ENCODE peak calls at places on chromosomes 4 and X, in six cellular contexts. One of them, this sample, is unnamed.

GRCh38 chr4:164731827-164732474 is 22.0 kb upstream of the SMIM31 start:
- DNase-seq in left lung: no peak
- DNase-seq in choroid plexus epithelial cell: peak
- DNase-seq in tibial artery: no peak
- DNase-seq in GM12864: peak
- DNase-seq in uterus: peak
- DNase-seq in this sample: peak

GRCh38 chrX:108735087-108735679 is 1.2 kb downstream of the IRS4 start:
- DNase-seq in left lung: no peak
- DNase-seq in choroid plexus epithelial cell: no peak
- DNase-seq in tibial artery: no peak
- DNase-seq in GM12864: no peak
- DNase-seq in uterus: no peak
- DNase-seq in this sample: no peak

GRCh38 chr4:99800332-99801004 is 16.2 kb upstream of the DAPP1 start:
- DNase-seq in left lung: no peak
- DNase-seq in choroid plexus epithelial cell: no peak
- DNase-seq in tibial artery: no peak
- DNase-seq in GM12864: no peak
- DNase-seq in uterus: no peak
- DNase-seq in this sample: no peak

GRCh38 chr4:29549308-29549707 is 1170.9 kb upstream of the PCDH7 start:
- DNase-seq in left lung: no peak
- DNase-seq in choroid plexus epithelial cell: no peak
- DNase-seq in tibial artery: no peak
- DNase-seq in GM12864: no peak
- DNase-seq in uterus: no peak
- DNase-seq in this sample: peak

GRCh38 chr4:140013088-140013487 is 140.9 kb downstream of the MAML3 start:
- DNase-seq in left lung: no peak
- DNase-seq in choroid plexus epithelial cell: no peak
- DNase-seq in tibial artery: no peak
- DNase-seq in GM12864: no peak
- DNase-seq in uterus: no peak
- DNase-seq in this sample: no peak

GRCh38 chr4:47010347-47011188 is 17.2 kb upstream of the GABRA4 start:
- DNase-seq in left lung: no peak
- DNase-seq in choroid plexus epithelial cell: peak
- DNase-seq in tibial artery: no peak
- DNase-seq in GM12864: peak
- DNase-seq in uterus: no peak
- DNase-seq in this sample: no peak

GRCh38 chr4:151325320-151326246 is at the start of gene SH3D19:
- DNase-seq in left lung: peak
- DNase-seq in choroid plexus epithelial cell: peak
- DNase-seq in tibial artery: peak
- DNase-seq in GM12864: no peak
- DNase-seq in uterus: peak
- DNase-seq in this sample: peak

GRCh38 chr4:169803417-169803816 is 45.7 kb upstream of the HPF1 start:
- DNase-seq in left lung: no peak
- DNase-seq in choroid plexus epithelial cell: no peak
- DNase-seq in tibial artery: no peak
- DNase-seq in GM12864: no peak
- DNase-seq in uterus: no peak
- DNase-seq in this sample: peak

GRCh38 chr4:793109-793861 is 32.6 kb downstream of the CPLX1 start:
- DNase-seq in left lung: no peak
- DNase-seq in choroid plexus epithelial cell: no peak
- DNase-seq in tibial artery: no peak
- DNase-seq in GM12864: no peak
- DNase-seq in uterus: no peak
- DNase-seq in this sample: no peak

GRCh38 chrX:14897042-14897441 is 23.8 kb downstream of the MOSPD2 start:
- DNase-seq in left lung: no peak
- DNase-seq in choroid plexus epithelial cell: no peak
- DNase-seq in tibial artery: no peak
- DNase-seq in GM12864: no peak
- DNase-seq in uterus: no peak
- DNase-seq in this sample: no peak

GRCh38 chr4:53497446-53498069 is 93.7 kb downstream of the LNX1 start:
- DNase-seq in left lung: no peak
- DNase-seq in choroid plexus epithelial cell: peak
- DNase-seq in tibial artery: peak
- DNase-seq in GM12864: no peak
- DNase-seq in uterus: peak
- DNase-seq in this sample: no peak

GRCh38 chrX:72421797-72422196 is 116.1 kb upstream of the CITED1 start:
- DNase-seq in left lung: no peak
- DNase-seq in choroid plexus epithelial cell: no peak
- DNase-seq in tibial artery: no peak
- DNase-seq in GM12864: no peak
- DNase-seq in uterus: no peak
- DNase-seq in this sample: no peak

GRCh38 chr4:36348403-36348938 is 67.1 kb downstream of the DTHD1 start:
- DNase-seq in left lung: no peak
- DNase-seq in choroid plexus epithelial cell: no peak
- DNase-seq in tibial artery: no peak
- DNase-seq in GM12864: peak
- DNase-seq in uterus: no peak
- DNase-seq in this sample: no peak

GRCh38 chrX:65643046-65643785 is 24.2 kb upstream of the MSN start:
- DNase-seq in left lung: peak
- DNase-seq in choroid plexus epithelial cell: peak
- DNase-seq in tibial artery: no peak
- DNase-seq in GM12864: no peak
- DNase-seq in uterus: no peak
- DNase-seq in this sample: peak

GRCh38 chrX:13581554-13581953 is 12.2 kb downstream of the EGFL6 start:
- DNase-seq in left lung: no peak
- DNase-seq in choroid plexus epithelial cell: no peak
- DNase-seq in tibial artery: no peak
- DNase-seq in GM12864: no peak
- DNase-seq in uterus: no peak
- DNase-seq in this sample: no peak

GRCh38 chr4:123517971-123518370 is 121.4 kb downstream of the SPRY1 start:
- DNase-seq in left lung: no peak
- DNase-seq in choroid plexus epithelial cell: peak
- DNase-seq in tibial artery: no peak
- DNase-seq in GM12864: no peak
- DNase-seq in uterus: no peak
- DNase-seq in this sample: no peak

GRCh38 chr4:2069986-2070385 is 10.9 kb downstream of the NAT8L start:
- DNase-seq in left lung: no peak
- DNase-seq in choroid plexus epithelial cell: no peak
- DNase-seq in tibial artery: peak
- DNase-seq in GM12864: no peak
- DNase-seq in uterus: no peak
- DNase-seq in this sample: no peak

GRCh38 chr4:164446516-164446915 is 307.4 kb upstream of the SMIM31 start:
- DNase-seq in left lung: no peak
- DNase-seq in choroid plexus epithelial cell: peak
- DNase-seq in tibial artery: no peak
- DNase-seq in GM12864: no peak
- DNase-seq in uterus: no peak
- DNase-seq in this sample: peak

GRCh38 chrX:15849555-15849954 is 5.1 kb downstream of the AP1S2 start:
- DNase-seq in left lung: no peak
- DNase-seq in choroid plexus epithelial cell: peak
- DNase-seq in tibial artery: no peak
- DNase-seq in GM12864: no peak
- DNase-seq in uterus: no peak
- DNase-seq in this sample: peak

GRCh38 chrX:64265265-64265664 is 34.9 kb upstream of the ASB12 start:
- DNase-seq in left lung: no peak
- DNase-seq in choroid plexus epithelial cell: no peak
- DNase-seq in tibial artery: no peak
- DNase-seq in GM12864: no peak
- DNase-seq in uterus: no peak
- DNase-seq in this sample: no peak

GRCh38 chrX:120251471-120252011 is 929 bp downstream of the ZBTB33 start:
- DNase-seq in left lung: peak
- DNase-seq in choroid plexus epithelial cell: peak
- DNase-seq in tibial artery: peak
- DNase-seq in GM12864: no peak
- DNase-seq in uterus: peak
- DNase-seq in this sample: peak

GRCh38 chr4:57410331-57411052 is 300.3 kb upstream of the IGFBP7 start:
- DNase-seq in left lung: no peak
- DNase-seq in choroid plexus epithelial cell: no peak
- DNase-seq in tibial artery: peak
- DNase-seq in GM12864: no peak
- DNase-seq in uterus: no peak
- DNase-seq in this sample: no peak

GRCh38 chr4:110799171-110799570 is 176.3 kb upstream of the PITX2 start:
- DNase-seq in left lung: no peak
- DNase-seq in choroid plexus epithelial cell: no peak
- DNase-seq in tibial artery: no peak
- DNase-seq in GM12864: no peak
- DNase-seq in uterus: no peak
- DNase-seq in this sample: no peak

GRCh38 chr4:1043658-1044468 is 32.4 kb downstream of the FGFRL1 start:
- DNase-seq in left lung: peak
- DNase-seq in choroid plexus epithelial cell: peak
- DNase-seq in tibial artery: peak
- DNase-seq in GM12864: no peak
- DNase-seq in uterus: peak
- DNase-seq in this sample: peak

GRCh38 chrX:37755073-37755472 is 24.8 kb upstream of the CYBB start:
- DNase-seq in left lung: no peak
- DNase-seq in choroid plexus epithelial cell: no peak
- DNase-seq in tibial artery: no peak
- DNase-seq in GM12864: peak
- DNase-seq in uterus: no peak
- DNase-seq in this sample: no peak

GRCh38 chrX:1433646-1434357 is 18.9 kb downstream of the ASMTL start:
- DNase-seq in left lung: peak
- DNase-seq in choroid plexus epithelial cell: no peak
- DNase-seq in tibial artery: no peak
- DNase-seq in GM12864: no peak
- DNase-seq in uterus: no peak
- DNase-seq in this sample: no peak

GRCh38 chrX:151596282-151596681 is 32.8 kb downstream of the PASD1 start:
- DNase-seq in left lung: no peak
- DNase-seq in choroid plexus epithelial cell: no peak
- DNase-seq in tibial artery: no peak
- DNase-seq in GM12864: no peak
- DNase-seq in uterus: no peak
- DNase-seq in this sample: peak

GRCh38 chrX:56794831-56795230 is 65.8 kb downstream of the NBDY start:
- DNase-seq in left lung: peak
- DNase-seq in choroid plexus epithelial cell: no peak
- DNase-seq in tibial artery: no peak
- DNase-seq in GM12864: no peak
- DNase-seq in uterus: no peak
- DNase-seq in this sample: no peak

GRCh38 chr4:15427126-15427525 is 707 bp upstream of the C1QTNF7 start:
- DNase-seq in left lung: no peak
- DNase-seq in choroid plexus epithelial cell: no peak
- DNase-seq in tibial artery: no peak
- DNase-seq in GM12864: no peak
- DNase-seq in uterus: no peak
- DNase-seq in this sample: no peak

DNA sequence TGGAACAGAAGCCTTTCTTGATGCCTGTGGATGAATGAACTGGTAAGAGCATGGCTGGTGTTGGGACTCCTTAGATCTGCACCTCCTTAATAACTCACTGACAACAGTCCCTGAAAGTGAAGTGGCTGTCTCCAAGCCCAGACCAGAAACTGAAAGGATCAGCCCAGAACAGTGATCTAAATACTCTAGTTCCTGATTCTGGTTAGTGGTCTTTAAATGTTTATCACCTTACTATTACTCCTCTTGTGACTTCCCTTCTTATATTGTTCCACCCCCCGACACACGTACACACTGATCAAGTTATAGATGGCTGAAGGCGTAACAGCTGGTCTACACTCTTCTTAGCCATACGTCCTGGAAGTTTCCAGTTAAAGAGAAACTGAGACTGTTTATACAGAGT is 33.8 kb upstream of the ARMCX2 start:
- DNase-seq in left lung: no peak
- DNase-seq in choroid plexus epithelial cell: no peak
- DNase-seq in tibial artery: no peak
- DNase-seq in GM12864: no peak
- DNase-seq in uterus: no peak
- DNase-seq in this sample: no peak
- TF ChIP-seq CTCF in left lung: no peak
- TF ChIP-seq CTCF in choroid plexus epithelial cell: no peak
- TF ChIP-seq CTCF in tibial artery: no peak
- TF ChIP-seq CTCF in GM12864: no peak
- TF ChIP-seq CTCF in uterus: no peak
- TF ChIP-seq CTCF in this sample: no peak

DNA sequence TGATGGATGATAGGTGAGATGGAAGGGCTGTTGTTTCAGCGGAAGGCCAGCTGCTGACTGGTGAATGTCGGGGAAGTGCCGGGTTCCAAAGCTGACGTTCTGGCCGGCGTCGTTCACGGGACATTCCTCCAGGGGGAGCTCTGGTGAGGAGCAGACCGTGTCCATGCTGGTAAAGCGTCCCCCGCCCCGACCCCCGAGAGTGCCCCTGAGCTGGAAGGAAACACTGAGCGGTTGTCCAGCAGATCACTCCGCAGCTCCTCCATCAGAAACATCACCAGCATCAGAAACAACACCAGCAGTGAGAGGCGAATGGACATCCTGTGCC is 18.6 kb upstream of the ADRA2C start:
- DNase-seq in left lung: no peak
- DNase-seq in choroid plexus epithelial cell: peak
- DNase-seq in tibial artery: no peak
- DNase-seq in GM12864: no peak
- DNase-seq in uterus: no peak
- DNase-seq in this sample: no peak
- TF ChIP-seq CTCF in left lung: peak
- TF ChIP-seq CTCF in choroid plexus epithelial cell: peak
- TF ChIP-seq CTCF in tibial artery: peak
- TF ChIP-seq CTCF in GM12864: peak
- TF ChIP-seq CTCF in uterus: peak
- TF ChIP-seq CTCF in this sample: peak

GRCh38 chr4:48896845-48897244 is 9.7 kb downstream of the OCIAD2 start:
- DNase-seq in left lung: no peak
- DNase-seq in choroid plexus epithelial cell: no peak
- DNase-seq in tibial artery: no peak
- DNase-seq in GM12864: no peak
- DNase-seq in uterus: no peak
- DNase-seq in this sample: no peak
- TF ChIP-seq CTCF in left lung: no peak
- TF ChIP-seq CTCF in choroid plexus epithelial cell: no peak
- TF ChIP-seq CTCF in tibial artery: no peak
- TF ChIP-seq CTCF in GM12864: no peak
- TF ChIP-seq CTCF in uterus: no peak
- TF ChIP-seq CTCF in this sample: no peak

DNA sequence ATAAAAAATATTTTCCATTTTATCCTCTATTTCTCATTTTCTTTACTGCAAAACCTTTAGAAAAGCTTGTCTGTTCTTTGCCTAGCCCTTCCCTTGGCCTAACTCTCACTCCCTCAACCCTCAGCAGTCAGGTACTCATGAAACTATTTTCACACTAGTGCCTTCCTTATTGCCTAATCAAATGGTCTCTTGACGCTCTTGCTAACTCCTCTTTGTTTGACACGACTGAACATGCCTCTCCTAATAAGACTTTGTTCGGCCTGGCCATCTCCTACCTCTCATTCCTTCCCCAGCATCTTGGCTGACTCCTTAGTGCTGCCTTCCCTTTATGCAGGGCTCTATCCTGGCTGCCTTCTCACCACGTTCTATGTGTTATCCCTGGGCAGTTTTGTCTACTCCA is 11.1 kb upstream of the LRAT start:
- DNase-seq in left lung: no peak
- DNase-seq in choroid plexus epithelial cell: no peak
- DNase-seq in tibial artery: no peak
- DNase-seq in GM12864: no peak
- DNase-seq in uterus: no peak
- DNase-seq in this sample: peak
- TF ChIP-seq CTCF in left lung: no peak
- TF ChIP-seq CTCF in choroid plexus epithelial cell: no peak
- TF ChIP-seq CTCF in tibial artery: no peak
- TF ChIP-seq CTCF in GM12864: no peak
- TF ChIP-seq CTCF in uterus: no peak
- TF ChIP-seq CTCF in this sample: no peak

This sample was measured in MCF 10A.